ENCODE peak calls at places on chromosomes 6 and 20, in six cellular contexts. One of them, this sample, is unnamed.

GRCh38 chr6:107576852-107577251 is 86.9 kb downstream of the SOBP start:
- DNase-seq in left cardiac atrium: no peak
- DNase-seq in activated T-helper 1 cell treated with anti-CD3 and anti-CD28 coated beads, Interleukin-2, amount 50 U/mL, for 16 hours: no peak
- DNase-seq in A172: peak; percentile 22
- DNase-seq in bronchial epithelial cell: peak; percentile 85
- DNase-seq in endodermal cell: no peak
- DNase-seq in this sample: no peak

GRCh38 chr20:61762886-61763739 is 302.6 kb downstream of the TAF4 start:
- DNase-seq in endodermal cell: peak; percentile 31
- DNase-seq in A172: no peak
- DNase-seq in bronchial epithelial cell: no peak
- DNase-seq in activated T-helper 1 cell treated with anti-CD3 and anti-CD28 coated beads, Interleukin-2, amount 50 U/mL, for 16 hours: no peak
- DNase-seq in left cardiac atrium: no peak
- DNase-seq in this sample: no peak

GRCh38 chr6:147735924-147736323 is 227.4 kb downstream of the SAMD5 start:
- DNase-seq in A172: no peak
- DNase-seq in bronchial epithelial cell: no peak
- DNase-seq in activated T-helper 1 cell treated with anti-CD3 and anti-CD28 coated beads, Interleukin-2, amount 50 U/mL, for 16 hours: no peak
- DNase-seq in endodermal cell: no peak
- DNase-seq in left cardiac atrium: no peak
- DNase-seq in this sample: no peak

GRCh38 chr6:166444446-166444845 is 61.7 kb upstream of the MPC1 start:
- DNase-seq in A172: no peak
- DNase-seq in left cardiac atrium: no peak
- DNase-seq in bronchial epithelial cell: no peak
- DNase-seq in activated T-helper 1 cell treated with anti-CD3 and anti-CD28 coated beads, Interleukin-2, amount 50 U/mL, for 16 hours: no peak
- DNase-seq in endodermal cell: no peak
- DNase-seq in this sample: no peak

GRCh38 chr6:11143394-11144371 is 32.2 kb upstream of the ERVFRD-1 start:
- DNase-seq in left cardiac atrium: peak; percentile 81
- DNase-seq in activated T-helper 1 cell treated with anti-CD3 and anti-CD28 coated beads, Interleukin-2, amount 50 U/mL, for 16 hours: no peak
- DNase-seq in endodermal cell: no peak
- DNase-seq in A172: peak; percentile 89
- DNase-seq in bronchial epithelial cell: peak; percentile 98
- DNase-seq in this sample: no peak

GRCh38 chr6:30879684-30880427 is 4.5 kb upstream of the DDR1 start:
- DNase-seq in left cardiac atrium: no peak
- DNase-seq in endodermal cell: peak; percentile 44
- DNase-seq in activated T-helper 1 cell treated with anti-CD3 and anti-CD28 coated beads, Interleukin-2, amount 50 U/mL, for 16 hours: no peak
- DNase-seq in bronchial epithelial cell: no peak
- DNase-seq in A172: no peak
- DNase-seq in this sample: no peak

GRCh38 chr6:5135783-5136376 is 50.7 kb downstream of the PPP1R3G start:
- DNase-seq in bronchial epithelial cell: no peak
- DNase-seq in A172: peak; percentile 17
- DNase-seq in endodermal cell: peak; percentile 81
- DNase-seq in activated T-helper 1 cell treated with anti-CD3 and anti-CD28 coated beads, Interleukin-2, amount 50 U/mL, for 16 hours: no peak
- DNase-seq in left cardiac atrium: no peak
- DNase-seq in this sample: peak; percentile 31

GRCh38 chr6:109702797-109703196 is 11.7 kb downstream of the FIG4 start:
- DNase-seq in activated T-helper 1 cell treated with anti-CD3 and anti-CD28 coated beads, Interleukin-2, amount 50 U/mL, for 16 hours: no peak
- DNase-seq in bronchial epithelial cell: no peak
- DNase-seq in A172: no peak
- DNase-seq in left cardiac atrium: no peak
- DNase-seq in endodermal cell: no peak
- DNase-seq in this sample: no peak

GRCh38 chr20:50401047-50401586 is 109.1 kb upstream of the PTPN1 start:
- DNase-seq in bronchial epithelial cell: no peak
- DNase-seq in A172: no peak
- DNase-seq in activated T-helper 1 cell treated with anti-CD3 and anti-CD28 coated beads, Interleukin-2, amount 50 U/mL, for 16 hours: no peak
- DNase-seq in endodermal cell: no peak
- DNase-seq in left cardiac atrium: no peak
- DNase-seq in this sample: no peak

GRCh38 chr6:131602913-131603312 is 25.1 kb downstream of the MED23 start:
- DNase-seq in left cardiac atrium: no peak
- DNase-seq in activated T-helper 1 cell treated with anti-CD3 and anti-CD28 coated beads, Interleukin-2, amount 50 U/mL, for 16 hours: no peak
- DNase-seq in endodermal cell: no peak
- DNase-seq in A172: peak; percentile 63
- DNase-seq in bronchial epithelial cell: peak; percentile 55
- DNase-seq in this sample: no peak

GRCh38 chr6:1110164-1110563 is 201.7 kb upstream of the FOXQ1 start:
- DNase-seq in left cardiac atrium: no peak
- DNase-seq in activated T-helper 1 cell treated with anti-CD3 and anti-CD28 coated beads, Interleukin-2, amount 50 U/mL, for 16 hours: no peak
- DNase-seq in endodermal cell: no peak
- DNase-seq in bronchial epithelial cell: no peak
- DNase-seq in A172: peak; percentile 6
- DNase-seq in this sample: no peak

GRCh38 chr6:12557760-12558159 is 158.8 kb upstream of the PHACTR1 start:
- DNase-seq in left cardiac atrium: no peak
- DNase-seq in endodermal cell: no peak
- DNase-seq in bronchial epithelial cell: no peak
- DNase-seq in activated T-helper 1 cell treated with anti-CD3 and anti-CD28 coated beads, Interleukin-2, amount 50 U/mL, for 16 hours: no peak
- DNase-seq in A172: no peak
- DNase-seq in this sample: no peak

GRCh38 chr20:4471221-4471620 is 250.5 kb upstream of the PRND start:
- DNase-seq in bronchial epithelial cell: no peak
- DNase-seq in left cardiac atrium: no peak
- DNase-seq in activated T-helper 1 cell treated with anti-CD3 and anti-CD28 coated beads, Interleukin-2, amount 50 U/mL, for 16 hours: no peak
- DNase-seq in endodermal cell: no peak
- DNase-seq in A172: no peak
- DNase-seq in this sample: no peak

GRCh38 chr20:24100370-24101011 is 111.9 kb upstream of the GGTLC1 start:
- DNase-seq in A172: peak; percentile 77
- DNase-seq in endodermal cell: peak; percentile 72
- DNase-seq in bronchial epithelial cell: peak; percentile 80
- DNase-seq in activated T-helper 1 cell treated with anti-CD3 and anti-CD28 coated beads, Interleukin-2, amount 50 U/mL, for 16 hours: peak; percentile 21
- DNase-seq in left cardiac atrium: peak; percentile 42
- DNase-seq in this sample: peak; percentile 53

GRCh38 chr6:53086302-53086701 is 21.1 kb downstream of the FBXO9 start:
- DNase-seq in left cardiac atrium: no peak
- DNase-seq in endodermal cell: no peak
- DNase-seq in A172: no peak
- DNase-seq in activated T-helper 1 cell treated with anti-CD3 and anti-CD28 coated beads, Interleukin-2, amount 50 U/mL, for 16 hours: no peak
- DNase-seq in bronchial epithelial cell: no peak
- DNase-seq in this sample: no peak

GRCh38 chr20:23128461-23129125 is 42.5 kb upstream of the CD93 start:
- DNase-seq in bronchial epithelial cell: no peak
- DNase-seq in endodermal cell: no peak
- DNase-seq in A172: no peak
- DNase-seq in left cardiac atrium: no peak
- DNase-seq in activated T-helper 1 cell treated with anti-CD3 and anti-CD28 coated beads, Interleukin-2, amount 50 U/mL, for 16 hours: no peak
- DNase-seq in this sample: no peak

GRCh38 chr20:10629946-10630345 is 43.9 kb downstream of the JAG1 start:
- DNase-seq in left cardiac atrium: no peak
- DNase-seq in endodermal cell: no peak
- DNase-seq in activated T-helper 1 cell treated with anti-CD3 and anti-CD28 coated beads, Interleukin-2, amount 50 U/mL, for 16 hours: no peak
- DNase-seq in bronchial epithelial cell: no peak
- DNase-seq in A172: no peak
- DNase-seq in this sample: no peak

GRCh38 chr6:10771371-10771894 is 23.8 kb downstream of the TMEM14B start:
- DNase-seq in endodermal cell: no peak
- DNase-seq in activated T-helper 1 cell treated with anti-CD3 and anti-CD28 coated beads, Interleukin-2, amount 50 U/mL, for 16 hours: no peak
- DNase-seq in left cardiac atrium: no peak
- DNase-seq in bronchial epithelial cell: no peak
- DNase-seq in A172: no peak
- DNase-seq in this sample: no peak

GRCh38 chr6:168555618-168556273 is 114.8 kb downstream of the SMOC2 start:
- DNase-seq in A172: no peak
- DNase-seq in left cardiac atrium: no peak
- DNase-seq in endodermal cell: no peak
- DNase-seq in bronchial epithelial cell: no peak
- DNase-seq in activated T-helper 1 cell treated with anti-CD3 and anti-CD28 coated beads, Interleukin-2, amount 50 U/mL, for 16 hours: no peak
- DNase-seq in this sample: no peak

GRCh38 chr6:150712502-150713252 is 113.0 kb downstream of the PLEKHG1 start:
- DNase-seq in A172: no peak
- DNase-seq in activated T-helper 1 cell treated with anti-CD3 and anti-CD28 coated beads, Interleukin-2, amount 50 U/mL, for 16 hours: no peak
- DNase-seq in left cardiac atrium: no peak
- DNase-seq in endodermal cell: no peak
- DNase-seq in bronchial epithelial cell: peak; percentile 73
- DNase-seq in this sample: no peak